ENCODE peak calls at places on chromosomes 13 and 19, in four cellular contexts. A is AG09319; J is hepatocyte; O is CD8-positive, alpha-beta T cell. M is an unnamed sample.

GRCh38 chr19:13797870-13798269 is 2.6 kb downstream of the ZSWIM4 start:
- DNase-seq in O (no peak), J (no peak), A (no peak), M (no peak)

GRCh38 chr13:99993660-99994455 is 12.3 kb downstream of the ZIC2 start:
- DNase-seq in A (no peak), O (no peak), J (no peak), M (no peak)

GRCh38 chr19:56253737-56254136 is 18.8 kb upstream of the EDDM13 start:
- DNase-seq in O (no peak), J (peak; percentile 71), A (peak; percentile 32), M (peak; percentile 23)

GRCh38 chr13:78659450-78660110 is 625 bp upstream of the OBI1 start:
- DNase-seq in A (no peak), O (no peak), J (no peak), M (no peak)

GRCh38 chr13:45332831-45333219 is 8.2 kb downstream of the TPT1 start:
- DNase-seq in O (no peak), J (no peak), A (no peak), M (no peak)

GRCh38 chr19:10384580-10384979 is 4.2 kb upstream of the TYK2 start:
- DNase-seq in A (no peak), O (no peak), J (no peak), M (no peak)

GRCh38 chr19:10884273-10884672 is 12.9 kb downstream of the CARM1 start:
- DNase-seq in J (peak; percentile 60), A (no peak), O (no peak), M (no peak)

GRCh38 chr19:3062165-3063105 is at the start of gene TLE5:
- DNase-seq in J (peak; percentile 86), O (peak; percentile 68), A (no peak), M (no peak)

GRCh38 chr19:4208385-4209094 is 20.8 kb upstream of the EBI3 start:
- DNase-seq in O (no peak), A (no peak), J (peak; percentile 55), M (no peak)

GRCh38 chr19:33382006-33382405 is 8.5 kb downstream of the CEBPG start:
- DNase-seq in O (no peak), J (no peak), A (no peak), M (no peak)

GRCh38 chr19:656751-657559 is 6.1 kb downstream of the RNF126 start:
- DNase-seq in O (no peak), A (no peak), J (no peak), M (no peak)